ENCODE peak calls at places on chromosomes 7 and 10, in ten cellular contexts. One of them, this sample, is unnamed.

GRCh38 chr7:5701085-5701914 is 80.2 kb downstream of the RNF216 start:
- DNase-seq in foreskin keratinocyte: peak
- DNase-seq in cardiac muscle cell: no peak
- DNase-seq in CD8-positive, alpha-beta T cell: no peak
- DNase-seq in stomach: no peak
- DNase-seq in lower lobe of right lung: no peak
- DNase-seq in neural progenitor cell: no peak
- DNase-seq in heart right ventricle: no peak
- DNase-seq in body of pancreas: no peak
- DNase-seq in PC-3: no peak
- DNase-seq in this sample: no peak

GRCh38 chr7:151869968-151870918 is 6.7 kb downstream of the PRKAG2 start:
- DNase-seq in cardiac muscle cell: no peak
- DNase-seq in neural progenitor cell: no peak
- DNase-seq in stomach: no peak
- DNase-seq in body of pancreas: no peak
- DNase-seq in foreskin keratinocyte: no peak
- DNase-seq in lower lobe of right lung: no peak
- DNase-seq in CD8-positive, alpha-beta T cell: no peak
- DNase-seq in PC-3: no peak
- DNase-seq in heart right ventricle: no peak
- DNase-seq in this sample: no peak

GRCh38 chr10:103660364-103661197 is 167.1 kb downstream of the NEURL1 start:
- DNase-seq in body of pancreas: peak
- DNase-seq in stomach: peak
- DNase-seq in lower lobe of right lung: peak
- DNase-seq in foreskin keratinocyte: no peak
- DNase-seq in cardiac muscle cell: no peak
- DNase-seq in neural progenitor cell: no peak
- DNase-seq in heart right ventricle: peak
- DNase-seq in PC-3: no peak
- DNase-seq in CD8-positive, alpha-beta T cell: no peak
- DNase-seq in this sample: peak

GRCh38 chr10:35300063-35300699 is 36.1 kb upstream of the CCNY start:
- DNase-seq in CD8-positive, alpha-beta T cell: no peak
- DNase-seq in PC-3: peak
- DNase-seq in stomach: no peak
- DNase-seq in heart right ventricle: no peak
- DNase-seq in lower lobe of right lung: peak
- DNase-seq in neural progenitor cell: no peak
- DNase-seq in body of pancreas: no peak
- DNase-seq in foreskin keratinocyte: peak
- DNase-seq in cardiac muscle cell: no peak
- DNase-seq in this sample: peak

GRCh38 chr7:28542410-28542809 is 130.1 kb downstream of the CREB5 start:
- DNase-seq in stomach: no peak
- DNase-seq in PC-3: no peak
- DNase-seq in cardiac muscle cell: no peak
- DNase-seq in body of pancreas: no peak
- DNase-seq in foreskin keratinocyte: no peak
- DNase-seq in heart right ventricle: no peak
- DNase-seq in lower lobe of right lung: no peak
- DNase-seq in neural progenitor cell: no peak
- DNase-seq in CD8-positive, alpha-beta T cell: no peak
- DNase-seq in this sample: no peak

GRCh38 chr7:145655666-145656065 is 460.9 kb upstream of the CNTNAP2 start:
- DNase-seq in body of pancreas: no peak
- DNase-seq in foreskin keratinocyte: no peak
- DNase-seq in cardiac muscle cell: no peak
- DNase-seq in PC-3: no peak
- DNase-seq in CD8-positive, alpha-beta T cell: no peak
- DNase-seq in stomach: no peak
- DNase-seq in heart right ventricle: no peak
- DNase-seq in neural progenitor cell: no peak
- DNase-seq in lower lobe of right lung: no peak
- DNase-seq in this sample: no peak

GRCh38 chr10:128080641-128081040 is 45.6 kb downstream of the MKI67 start:
- DNase-seq in CD8-positive, alpha-beta T cell: no peak
- DNase-seq in cardiac muscle cell: no peak
- DNase-seq in PC-3: no peak
- DNase-seq in foreskin keratinocyte: no peak
- DNase-seq in stomach: no peak
- DNase-seq in heart right ventricle: no peak
- DNase-seq in lower lobe of right lung: no peak
- DNase-seq in neural progenitor cell: no peak
- DNase-seq in body of pancreas: no peak
- DNase-seq in this sample: no peak

GRCh38 chr7:79132844-79133451 is 320.5 kb downstream of the MAGI2 start:
- DNase-seq in CD8-positive, alpha-beta T cell: no peak
- DNase-seq in body of pancreas: no peak
- DNase-seq in lower lobe of right lung: no peak
- DNase-seq in stomach: no peak
- DNase-seq in heart right ventricle: no peak
- DNase-seq in cardiac muscle cell: no peak
- DNase-seq in PC-3: peak
- DNase-seq in neural progenitor cell: no peak
- DNase-seq in foreskin keratinocyte: no peak
- DNase-seq in this sample: no peak

GRCh38 chr10:71131508-71132088 is 80.8 kb upstream of the UNC5B start:
- DNase-seq in foreskin keratinocyte: no peak
- DNase-seq in stomach: no peak
- DNase-seq in cardiac muscle cell: no peak
- DNase-seq in body of pancreas: no peak
- DNase-seq in CD8-positive, alpha-beta T cell: no peak
- DNase-seq in neural progenitor cell: no peak
- DNase-seq in lower lobe of right lung: no peak
- DNase-seq in PC-3: no peak
- DNase-seq in heart right ventricle: no peak
- DNase-seq in this sample: no peak

GRCh38 chr7:20697351-20697750 is 81.9 kb downstream of the ABCB5 start:
- DNase-seq in neural progenitor cell: no peak
- DNase-seq in foreskin keratinocyte: no peak
- DNase-seq in lower lobe of right lung: no peak
- DNase-seq in PC-3: no peak
- DNase-seq in CD8-positive, alpha-beta T cell: no peak
- DNase-seq in heart right ventricle: no peak
- DNase-seq in stomach: no peak
- DNase-seq in cardiac muscle cell: no peak
- DNase-seq in body of pancreas: no peak
- DNase-seq in this sample: no peak

GRCh38 chr7:152601305-152601798 is 74.6 kb downstream of the XRCC2 start:
- DNase-seq in body of pancreas: no peak
- DNase-seq in stomach: peak
- DNase-seq in foreskin keratinocyte: no peak
- DNase-seq in heart right ventricle: no peak
- DNase-seq in CD8-positive, alpha-beta T cell: no peak
- DNase-seq in lower lobe of right lung: no peak
- DNase-seq in neural progenitor cell: no peak
- DNase-seq in PC-3: no peak
- DNase-seq in cardiac muscle cell: no peak
- DNase-seq in this sample: no peak

GRCh38 chr10:77249901-77250459 is 387.6 kb downstream of the KCNMA1 start:
- DNase-seq in lower lobe of right lung: no peak
- DNase-seq in PC-3: no peak
- DNase-seq in neural progenitor cell: no peak
- DNase-seq in foreskin keratinocyte: no peak
- DNase-seq in cardiac muscle cell: no peak
- DNase-seq in body of pancreas: peak
- DNase-seq in CD8-positive, alpha-beta T cell: no peak
- DNase-seq in heart right ventricle: no peak
- DNase-seq in stomach: no peak
- DNase-seq in this sample: no peak

GRCh38 chr10:77248104-77248503 is 389.5 kb downstream of the KCNMA1 start:
- DNase-seq in CD8-positive, alpha-beta T cell: no peak
- DNase-seq in body of pancreas: no peak
- DNase-seq in neural progenitor cell: peak
- DNase-seq in PC-3: no peak
- DNase-seq in foreskin keratinocyte: no peak
- DNase-seq in lower lobe of right lung: no peak
- DNase-seq in stomach: no peak
- DNase-seq in cardiac muscle cell: peak
- DNase-seq in heart right ventricle: no peak
- DNase-seq in this sample: no peak

GRCh38 chr10:77247076-77247561 is 390.5 kb downstream of the KCNMA1 start:
- DNase-seq in lower lobe of right lung: no peak
- DNase-seq in foreskin keratinocyte: peak
- DNase-seq in heart right ventricle: no peak
- DNase-seq in cardiac muscle cell: no peak
- DNase-seq in neural progenitor cell: no peak
- DNase-seq in body of pancreas: no peak
- DNase-seq in stomach: no peak
- DNase-seq in PC-3: peak
- DNase-seq in CD8-positive, alpha-beta T cell: no peak
- DNase-seq in this sample: no peak

GRCh38 chr10:77244746-77245145 is 392.9 kb downstream of the KCNMA1 start:
- DNase-seq in heart right ventricle: no peak
- DNase-seq in PC-3: no peak
- DNase-seq in lower lobe of right lung: no peak
- DNase-seq in neural progenitor cell: no peak
- DNase-seq in cardiac muscle cell: no peak
- DNase-seq in CD8-positive, alpha-beta T cell: no peak
- DNase-seq in foreskin keratinocyte: no peak
- DNase-seq in body of pancreas: no peak
- DNase-seq in stomach: no peak
- DNase-seq in this sample: no peak

GRCh38 chr10:77245953-77246352 is 391.7 kb downstream of the KCNMA1 start:
- DNase-seq in cardiac muscle cell: no peak
- DNase-seq in foreskin keratinocyte: peak
- DNase-seq in CD8-positive, alpha-beta T cell: no peak
- DNase-seq in stomach: no peak
- DNase-seq in PC-3: no peak
- DNase-seq in heart right ventricle: no peak
- DNase-seq in lower lobe of right lung: no peak
- DNase-seq in neural progenitor cell: no peak
- DNase-seq in body of pancreas: no peak
- DNase-seq in this sample: no peak
- H3K27ac ChIP-seq in cardiac muscle cell: no peak
- H3K27ac ChIP-seq in foreskin keratinocyte: no peak
- H3K27ac ChIP-seq in CD8-positive, alpha-beta T cell: no peak
- H3K27ac ChIP-seq in stomach: peak
- H3K27ac ChIP-seq in PC-3: no peak
- H3K27ac ChIP-seq in heart right ventricle: no peak
- H3K27ac ChIP-seq in lower lobe of right lung: no peak
- H3K27ac ChIP-seq in neural progenitor cell: no peak
- H3K27ac ChIP-seq in body of pancreas: no peak
- H3K27ac ChIP-seq in this sample: no peak

GRCh38 chr7:148701414-148701813 is 2.7 kb downstream of the CUL1 start:
- DNase-seq in cardiac muscle cell: no peak
- DNase-seq in lower lobe of right lung: no peak
- DNase-seq in PC-3: no peak
- DNase-seq in neural progenitor cell: no peak
- DNase-seq in foreskin keratinocyte: peak
- DNase-seq in heart right ventricle: no peak
- DNase-seq in body of pancreas: no peak
- DNase-seq in stomach: no peak
- DNase-seq in CD8-positive, alpha-beta T cell: no peak
- DNase-seq in this sample: no peak
- H3K27ac ChIP-seq in cardiac muscle cell: peak
- H3K27ac ChIP-seq in lower lobe of right lung: no peak
- H3K27ac ChIP-seq in PC-3: no peak
- H3K27ac ChIP-seq in neural progenitor cell: no peak
- H3K27ac ChIP-seq in foreskin keratinocyte: no peak
- H3K27ac ChIP-seq in heart right ventricle: no peak
- H3K27ac ChIP-seq in body of pancreas: no peak
- H3K27ac ChIP-seq in stomach: no peak
- H3K27ac ChIP-seq in CD8-positive, alpha-beta T cell: no peak
- H3K27ac ChIP-seq in this sample: no peak

DNA sequence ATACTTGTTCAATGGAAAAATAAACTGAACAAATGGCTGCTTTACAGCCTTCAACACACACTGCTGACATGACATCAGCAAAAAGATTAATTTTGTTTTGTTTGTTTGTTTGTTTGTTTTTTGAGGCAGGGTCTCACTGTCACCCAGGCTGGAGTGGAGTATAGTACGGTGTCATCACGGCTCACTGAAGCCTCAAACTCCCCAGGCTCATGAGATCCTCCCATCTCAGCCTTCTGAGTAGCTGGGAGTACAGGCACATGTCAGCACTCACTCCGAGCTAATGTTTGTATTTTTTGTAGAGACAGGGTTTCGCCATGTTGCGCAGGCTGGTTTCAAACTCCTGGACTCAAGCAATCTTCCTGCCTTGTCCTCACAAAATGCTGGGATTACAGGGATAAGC is 10.9 kb downstream of the TARP start:
- DNase-seq in neural progenitor cell: no peak
- DNase-seq in body of pancreas: no peak
- DNase-seq in cardiac muscle cell: no peak
- DNase-seq in lower lobe of right lung: no peak
- DNase-seq in foreskin keratinocyte: no peak
- DNase-seq in CD8-positive, alpha-beta T cell: no peak
- DNase-seq in PC-3: no peak
- DNase-seq in heart right ventricle: no peak
- DNase-seq in stomach: no peak
- DNase-seq in this sample: no peak
- H3K27ac ChIP-seq in neural progenitor cell: no peak
- H3K27ac ChIP-seq in body of pancreas: no peak
- H3K27ac ChIP-seq in cardiac muscle cell: no peak
- H3K27ac ChIP-seq in lower lobe of right lung: no peak
- H3K27ac ChIP-seq in foreskin keratinocyte: no peak
- H3K27ac ChIP-seq in CD8-positive, alpha-beta T cell: no peak
- H3K27ac ChIP-seq in PC-3: no peak
- H3K27ac ChIP-seq in heart right ventricle: no peak
- H3K27ac ChIP-seq in stomach: no peak
- H3K27ac ChIP-seq in this sample: peak

GRCh38 chr10:77837248-77837924 is 89.2 kb downstream of the DLG5 start:
- DNase-seq in stomach: peak
- DNase-seq in neural progenitor cell: peak
- DNase-seq in PC-3: peak
- DNase-seq in heart right ventricle: no peak
- DNase-seq in cardiac muscle cell: peak
- DNase-seq in CD8-positive, alpha-beta T cell: peak
- DNase-seq in body of pancreas: no peak
- DNase-seq in foreskin keratinocyte: peak
- DNase-seq in lower lobe of right lung: no peak
- DNase-seq in this sample: no peak

GRCh38 chr10:77835669-77836086 is 90.9 kb downstream of the DLG5 start:
- DNase-seq in lower lobe of right lung: no peak
- DNase-seq in neural progenitor cell: no peak
- DNase-seq in PC-3: no peak
- DNase-seq in body of pancreas: no peak
- DNase-seq in CD8-positive, alpha-beta T cell: no peak
- DNase-seq in stomach: no peak
- DNase-seq in heart right ventricle: peak
- DNase-seq in foreskin keratinocyte: no peak
- DNase-seq in cardiac muscle cell: no peak
- DNase-seq in this sample: no peak

GRCh38 chr10:77840636-77841035 is 85.9 kb downstream of the DLG5 start:
- DNase-seq in cardiac muscle cell: no peak
- DNase-seq in heart right ventricle: no peak
- DNase-seq in neural progenitor cell: no peak
- DNase-seq in foreskin keratinocyte: no peak
- DNase-seq in body of pancreas: no peak
- DNase-seq in stomach: no peak
- DNase-seq in CD8-positive, alpha-beta T cell: no peak
- DNase-seq in lower lobe of right lung: no peak
- DNase-seq in PC-3: no peak
- DNase-seq in this sample: no peak

GRCh38 chr10:77836299-77836820 is 90.2 kb downstream of the DLG5 start:
- DNase-seq in neural progenitor cell: no peak
- DNase-seq in body of pancreas: peak
- DNase-seq in lower lobe of right lung: peak
- DNase-seq in heart right ventricle: peak
- DNase-seq in CD8-positive, alpha-beta T cell: peak
- DNase-seq in foreskin keratinocyte: no peak
- DNase-seq in PC-3: peak
- DNase-seq in stomach: peak
- DNase-seq in cardiac muscle cell: peak
- DNase-seq in this sample: no peak

GRCh38 chr10:77837925-77838595 is 88.5 kb downstream of the DLG5 start:
- DNase-seq in body of pancreas: no peak
- DNase-seq in neural progenitor cell: no peak
- DNase-seq in foreskin keratinocyte: no peak
- DNase-seq in PC-3: no peak
- DNase-seq in heart right ventricle: no peak
- DNase-seq in lower lobe of right lung: no peak
- DNase-seq in CD8-positive, alpha-beta T cell: no peak
- DNase-seq in stomach: no peak
- DNase-seq in cardiac muscle cell: peak
- DNase-seq in this sample: no peak
- H3K27ac ChIP-seq in body of pancreas: no peak
- H3K27ac ChIP-seq in neural progenitor cell: peak
- H3K27ac ChIP-seq in foreskin keratinocyte: no peak
- H3K27ac ChIP-seq in PC-3: no peak
- H3K27ac ChIP-seq in heart right ventricle: no peak
- H3K27ac ChIP-seq in lower lobe of right lung: no peak
- H3K27ac ChIP-seq in CD8-positive, alpha-beta T cell: no peak
- H3K27ac ChIP-seq in stomach: no peak
- H3K27ac ChIP-seq in cardiac muscle cell: peak
- H3K27ac ChIP-seq in this sample: no peak